ENCODE peak calls at places on chromosomes 1 and 21, in seven cellular contexts. One of them, this sample, is unnamed.

GRCh38 chr1:12472798-12473551 is 145.0 kb downstream of the DHRS3 start:
- DNase-seq in K562: peak; percentile 44
- DNase-seq in GM23248: no peak
- DNase-seq in psoas muscle: no peak
- DNase-seq in H9: no peak
- DNase-seq in neural progenitor cell: no peak
- DNase-seq in breast epithelium: no peak
- DNase-seq in this sample: no peak

GRCh38 chr1:71339238-71339637 is 258.4 kb upstream of the ZRANB2 start:
- DNase-seq in K562: no peak
- DNase-seq in GM23248: no peak
- DNase-seq in psoas muscle: no peak
- DNase-seq in H9: no peak
- DNase-seq in neural progenitor cell: peak; percentile 16
- DNase-seq in breast epithelium: no peak
- DNase-seq in this sample: no peak

GRCh38 chr1:88595355-88595754 is 88.7 kb upstream of the PKN2 start:
- DNase-seq in K562: peak; percentile 19
- DNase-seq in GM23248: peak; percentile 65
- DNase-seq in psoas muscle: no peak
- DNase-seq in H9: no peak
- DNase-seq in neural progenitor cell: no peak
- DNase-seq in breast epithelium: no peak
- DNase-seq in this sample: no peak

GRCh38 chr1:153548722-153549695 is at the start of gene S100A3:
- DNase-seq in K562: no peak
- DNase-seq in GM23248: peak; percentile 96
- DNase-seq in psoas muscle: peak; percentile 82
- DNase-seq in H9: peak; percentile 25
- DNase-seq in neural progenitor cell: no peak
- DNase-seq in breast epithelium: no peak
- DNase-seq in this sample: peak; percentile 41

GRCh38 chr1:72693376-72693775 is 411.0 kb upstream of the NEGR1 start:
- DNase-seq in K562: no peak
- DNase-seq in GM23248: no peak
- DNase-seq in psoas muscle: no peak
- DNase-seq in H9: no peak
- DNase-seq in neural progenitor cell: no peak
- DNase-seq in breast epithelium: no peak
- DNase-seq in this sample: no peak

GRCh38 chr1:90371106-90371813 is 345.8 kb downstream of the BARHL2 start:
- DNase-seq in K562: no peak
- DNase-seq in GM23248: no peak
- DNase-seq in psoas muscle: no peak
- DNase-seq in H9: no peak
- DNase-seq in neural progenitor cell: no peak
- DNase-seq in breast epithelium: no peak
- DNase-seq in this sample: no peak

GRCh38 chr1:208919371-208919770 is 664.1 kb upstream of the CAMK1G start:
- DNase-seq in K562: no peak
- DNase-seq in GM23248: peak; percentile 55
- DNase-seq in psoas muscle: no peak
- DNase-seq in H9: no peak
- DNase-seq in neural progenitor cell: no peak
- DNase-seq in breast epithelium: no peak
- DNase-seq in this sample: no peak

GRCh38 chr1:46812065-46812750 is 13.4 kb downstream of the CYP4B1 start:
- DNase-seq in K562: no peak
- DNase-seq in GM23248: no peak
- DNase-seq in psoas muscle: no peak
- DNase-seq in H9: no peak
- DNase-seq in neural progenitor cell: no peak
- DNase-seq in breast epithelium: no peak
- DNase-seq in this sample: no peak

GRCh38 chr1:178867670-178868069 is 3.2 kb downstream of the ANGPTL1 start:
- DNase-seq in K562: no peak
- DNase-seq in GM23248: peak; percentile 52
- DNase-seq in psoas muscle: no peak
- DNase-seq in H9: no peak
- DNase-seq in neural progenitor cell: no peak
- DNase-seq in breast epithelium: no peak
- DNase-seq in this sample: no peak

GRCh38 chr1:101086783-101087182 is 61.2 kb upstream of the DPH5 start:
- DNase-seq in K562: no peak
- DNase-seq in GM23248: no peak
- DNase-seq in psoas muscle: no peak
- DNase-seq in H9: no peak
- DNase-seq in neural progenitor cell: no peak
- DNase-seq in breast epithelium: no peak
- DNase-seq in this sample: no peak

GRCh38 chr1:69196071-69196470 is 371.7 kb upstream of the LRRC7 start:
- DNase-seq in K562: no peak
- DNase-seq in GM23248: no peak
- DNase-seq in psoas muscle: no peak
- DNase-seq in H9: no peak
- DNase-seq in neural progenitor cell: no peak
- DNase-seq in breast epithelium: no peak
- DNase-seq in this sample: no peak

GRCh38 chr1:208006258-208006920 is 95.5 kb upstream of the CD34 start:
- DNase-seq in K562: no peak
- DNase-seq in GM23248: no peak
- DNase-seq in psoas muscle: no peak
- DNase-seq in H9: no peak
- DNase-seq in neural progenitor cell: no peak
- DNase-seq in breast epithelium: no peak
- DNase-seq in this sample: no peak

GRCh38 chr1:203534012-203534411 is 40.1 kb downstream of the OPTC start:
- DNase-seq in K562: no peak
- DNase-seq in GM23248: no peak
- DNase-seq in psoas muscle: no peak
- DNase-seq in H9: no peak
- DNase-seq in neural progenitor cell: no peak
- DNase-seq in breast epithelium: no peak
- DNase-seq in this sample: no peak

DNA sequence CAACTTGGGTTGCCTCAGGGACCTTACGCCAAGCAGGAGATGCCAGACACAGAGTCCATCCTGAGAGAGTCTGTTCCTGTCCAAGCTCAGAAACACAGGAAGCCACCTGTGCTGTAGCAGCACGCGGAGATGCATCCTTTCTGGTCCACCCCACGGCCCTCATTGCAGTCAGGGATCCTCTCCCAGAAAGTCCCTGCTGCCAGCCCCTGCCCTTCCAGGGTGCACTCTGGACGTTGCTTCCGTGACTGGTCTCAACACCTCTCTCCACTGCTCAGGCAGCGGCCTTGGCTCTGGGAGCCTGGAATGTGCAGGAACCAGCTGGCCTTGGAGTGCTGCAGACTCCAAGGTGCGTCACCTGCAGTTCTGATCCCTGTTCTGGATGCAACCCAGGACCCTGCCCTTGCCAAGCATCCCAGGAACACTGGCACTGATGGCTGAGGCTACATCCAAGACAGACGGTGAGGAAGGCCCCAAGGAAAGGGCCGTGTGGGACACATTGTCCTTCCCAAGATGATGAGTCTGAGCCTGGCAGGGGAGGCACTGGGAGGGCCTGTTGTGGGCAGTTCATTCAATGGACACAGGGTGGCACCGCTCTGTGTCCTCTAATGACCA is 21.7 kb upstream of the COL6A1 start:
- DNase-seq in K562: no peak
- DNase-seq in GM23248: no peak
- DNase-seq in psoas muscle: no peak
- DNase-seq in H9: no peak
- DNase-seq in neural progenitor cell: no peak
- DNase-seq in breast epithelium: no peak
- DNase-seq in this sample: no peak
- H3K27ac ChIP-seq in K562: no peak overlapping the region
- H3K27ac ChIP-seq in GM23248: no peak overlapping the region
- H3K27ac ChIP-seq in psoas muscle: peak overlapping the region; percentile 44
- H3K27ac ChIP-seq in H9: no peak overlapping the region
- H3K27ac ChIP-seq in neural progenitor cell: no peak overlapping the region
- H3K27ac ChIP-seq in breast epithelium: peak overlapping the region; percentile 84
- H3K27ac ChIP-seq in this sample: no peak overlapping the region

GRCh38 chr1:145891143-145891542 is 5.5 kb upstream of the ANKRD35 start:
- DNase-seq in K562: no peak
- DNase-seq in GM23248: no peak
- DNase-seq in psoas muscle: no peak
- DNase-seq in H9: no peak
- DNase-seq in neural progenitor cell: no peak
- DNase-seq in breast epithelium: peak; percentile 73
- DNase-seq in this sample: no peak
- H3K27ac ChIP-seq in K562: no peak overlapping the region
- H3K27ac ChIP-seq in GM23248: peak overlapping the region; percentile 80
- H3K27ac ChIP-seq in psoas muscle: peak overlapping the region; percentile 88
- H3K27ac ChIP-seq in H9: no peak overlapping the region
- H3K27ac ChIP-seq in neural progenitor cell: no peak overlapping the region
- H3K27ac ChIP-seq in breast epithelium: peak overlapping the region; percentile 96
- H3K27ac ChIP-seq in this sample: peak overlapping the region; percentile 78

GRCh38 chr1:9691108-9691445 is 39.5 kb downstream of the PIK3CD start:
- DNase-seq in K562: no peak
- DNase-seq in GM23248: peak; percentile 56
- DNase-seq in psoas muscle: no peak
- DNase-seq in H9: no peak
- DNase-seq in neural progenitor cell: no peak
- DNase-seq in breast epithelium: no peak
- DNase-seq in this sample: no peak

GRCh38 chr1:9689971-9690381 is 38.4 kb downstream of the PIK3CD start:
- DNase-seq in K562: peak; percentile 58
- DNase-seq in GM23248: peak; percentile 59
- DNase-seq in psoas muscle: peak; percentile 41
- DNase-seq in H9: peak; percentile 62
- DNase-seq in neural progenitor cell: peak; percentile 80
- DNase-seq in breast epithelium: no peak
- DNase-seq in this sample: no peak

GRCh38 chr1:9691726-9692125 is 40.2 kb downstream of the PIK3CD start:
- DNase-seq in K562: no peak
- DNase-seq in GM23248: peak; percentile 33
- DNase-seq in psoas muscle: no peak
- DNase-seq in H9: no peak
- DNase-seq in neural progenitor cell: no peak
- DNase-seq in breast epithelium: no peak
- DNase-seq in this sample: no peak

GRCh38 chr1:9689011-9689706 is 37.6 kb downstream of the PIK3CD start:
- DNase-seq in K562: peak; percentile 97
- DNase-seq in GM23248: peak; percentile 85
- DNase-seq in psoas muscle: peak; percentile 80
- DNase-seq in H9: peak; percentile 94
- DNase-seq in neural progenitor cell: peak; percentile 96
- DNase-seq in breast epithelium: peak; percentile 64
- DNase-seq in this sample: no peak

GRCh38 chr1:9690440-9691107 is 39.0 kb downstream of the PIK3CD start:
- DNase-seq in K562: no peak
- DNase-seq in GM23248: no peak
- DNase-seq in psoas muscle: no peak
- DNase-seq in H9: no peak
- DNase-seq in neural progenitor cell: peak; percentile 36
- DNase-seq in breast epithelium: no peak
- DNase-seq in this sample: no peak
- H3K27ac ChIP-seq in K562: no peak overlapping the region
- H3K27ac ChIP-seq in GM23248: no peak overlapping the region
- H3K27ac ChIP-seq in psoas muscle: no peak overlapping the region
- H3K27ac ChIP-seq in H9: no peak overlapping the region
- H3K27ac ChIP-seq in neural progenitor cell: no peak overlapping the region
- H3K27ac ChIP-seq in breast epithelium: no peak overlapping the region
- H3K27ac ChIP-seq in this sample: no peak overlapping the region

DNA sequence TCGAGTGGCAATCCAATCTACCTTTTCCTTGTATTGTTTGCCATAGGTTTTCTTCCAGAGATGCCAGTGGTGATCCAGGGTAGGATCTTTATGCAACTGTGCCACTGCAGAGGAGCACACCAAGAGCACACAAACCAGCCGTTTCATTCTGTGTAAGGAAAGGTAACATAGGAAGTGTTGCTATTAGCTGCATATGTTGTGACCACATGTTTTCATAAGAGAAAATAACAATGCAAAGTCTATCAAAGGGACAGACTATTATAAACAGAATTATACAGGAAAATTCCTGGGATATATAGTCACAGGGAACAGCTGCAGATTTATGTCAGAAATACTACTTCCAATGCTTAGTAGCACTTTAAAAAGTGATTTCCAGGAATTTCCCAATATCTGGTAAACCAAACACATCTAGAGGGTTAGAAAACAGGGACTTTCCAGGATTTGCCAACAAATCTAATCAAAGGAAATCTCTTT is 924 bp downstream of the CTSS start:
- DNase-seq in K562: no peak
- DNase-seq in GM23248: peak; percentile 64
- DNase-seq in psoas muscle: no peak
- DNase-seq in H9: no peak
- DNase-seq in neural progenitor cell: no peak
- DNase-seq in breast epithelium: no peak
- DNase-seq in this sample: no peak
- H3K27ac ChIP-seq in K562: peak overlapping the region; percentile 47
- H3K27ac ChIP-seq in GM23248: no peak overlapping the region
- H3K27ac ChIP-seq in psoas muscle: peak overlapping the region; percentile 27
- H3K27ac ChIP-seq in H9: no peak overlapping the region
- H3K27ac ChIP-seq in neural progenitor cell: no peak overlapping the region
- H3K27ac ChIP-seq in breast epithelium: peak overlapping the region; percentile 20
- H3K27ac ChIP-seq in this sample: no peak overlapping the region

GRCh38 chr1:147076442-147076841 is 95.8 kb downstream of the PRKAB2 start:
- DNase-seq in K562: no peak
- DNase-seq in GM23248: no peak
- DNase-seq in psoas muscle: no peak
- DNase-seq in H9: no peak
- DNase-seq in neural progenitor cell: no peak
- DNase-seq in breast epithelium: no peak
- DNase-seq in this sample: no peak
- H3K27ac ChIP-seq in K562: no peak overlapping the region
- H3K27ac ChIP-seq in GM23248: no peak overlapping the region
- H3K27ac ChIP-seq in psoas muscle: no peak overlapping the region
- H3K27ac ChIP-seq in H9: no peak overlapping the region
- H3K27ac ChIP-seq in neural progenitor cell: no peak overlapping the region
- H3K27ac ChIP-seq in breast epithelium: no peak overlapping the region
- H3K27ac ChIP-seq in this sample: no peak overlapping the region

GRCh38 chr1:109371271-109371739 is 26.4 kb downstream of the SORT1 start:
- DNase-seq in K562: no peak
- DNase-seq in GM23248: peak; percentile 93
- DNase-seq in psoas muscle: no peak
- DNase-seq in H9: no peak
- DNase-seq in neural progenitor cell: no peak
- DNase-seq in breast epithelium: no peak
- DNase-seq in this sample: no peak
- H3K27ac ChIP-seq in K562: peak overlapping the region; percentile 21
- H3K27ac ChIP-seq in GM23248: peak overlapping the region; percentile 89
- H3K27ac ChIP-seq in psoas muscle: peak overlapping the region; percentile 97
- H3K27ac ChIP-seq in H9: no peak overlapping the region
- H3K27ac ChIP-seq in neural progenitor cell: no peak overlapping the region
- H3K27ac ChIP-seq in breast epithelium: peak overlapping the region; percentile 67
- H3K27ac ChIP-seq in this sample: peak overlapping the region; percentile 11

DNA sequence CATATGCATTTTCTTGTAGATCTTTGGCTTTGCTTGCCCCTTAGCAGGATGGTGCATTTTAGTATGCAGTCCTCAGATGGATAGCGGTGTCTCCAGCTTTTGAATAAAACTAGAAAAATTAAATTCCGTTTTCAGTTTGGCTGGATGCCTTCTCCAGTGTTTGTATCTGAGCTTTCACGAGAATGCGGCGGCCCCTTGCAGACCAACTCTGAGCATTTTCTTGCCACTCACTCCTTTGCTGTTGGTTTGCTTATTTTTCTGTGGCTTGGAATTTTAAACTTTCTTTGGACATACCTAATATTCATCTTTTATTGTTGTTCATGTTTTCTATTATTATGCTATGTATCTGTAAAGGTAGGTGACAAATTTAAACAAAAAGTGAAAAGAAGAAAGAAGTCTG is 192.6 kb downstream of the NFIA start:
- DNase-seq in K562: no peak
- DNase-seq in GM23248: no peak
- DNase-seq in psoas muscle: no peak
- DNase-seq in H9: no peak
- DNase-seq in neural progenitor cell: no peak
- DNase-seq in breast epithelium: no peak
- DNase-seq in this sample: no peak
- H3K27ac ChIP-seq in K562: no peak overlapping the region
- H3K27ac ChIP-seq in GM23248: no peak overlapping the region
- H3K27ac ChIP-seq in psoas muscle: peak overlapping the region; percentile 19
- H3K27ac ChIP-seq in H9: no peak overlapping the region
- H3K27ac ChIP-seq in neural progenitor cell: no peak overlapping the region
- H3K27ac ChIP-seq in breast epithelium: no peak overlapping the region
- H3K27ac ChIP-seq in this sample: peak overlapping the region; percentile 56